ENCODE peak calls at places on chromosomes 7 and 10, in five cellular contexts. F is neuronal stem cell, E is mucosa of descending colon, B is heart left ventricle, G is IMR-90. D is an unnamed sample.

GRCh38 chr7:113207441-113207840 is 89.1 kb upstream of the SMIM30 start:
- DNase-seq in F (no peak), E (no peak), B (no peak), G (no peak), D (no peak)

GRCh38 chr7:157529768-157530560 is 193.2 kb downstream of the DNAJB6 start:
- DNase-seq in F (no peak), E (no peak), B (no peak), G (no peak), D (no peak)

GRCh38 chr7:115707236-115707635 is 323.3 kb downstream of the TFEC start:
- DNase-seq in F (no peak), E (no peak), B (no peak), G (peak), D (no peak)

GRCh38 chr7:5997210-5997808 is 11.5 kb downstream of the PMS2 start:
- DNase-seq in F (peak), E (no peak), B (peak), G (peak), D (peak)

GRCh38 chr10:17368708-17369272 is 85.6 kb downstream of the ST8SIA6 start:
- DNase-seq in F (no peak), E (no peak), B (no peak), G (no peak), D (no peak)

GRCh38 chr7:67022501-67022900 is 25.9 kb downstream of the TYW1 start:
- DNase-seq in F (no peak), E (no peak), B (no peak), G (no peak), D (no peak)

GRCh38 chr7:154744226-154744860 is 258.6 kb downstream of the PAXIP1 start:
- DNase-seq in F (peak), E (peak), B (no peak), G (no peak), D (no peak)

GRCh38 chr7:28017372-28017771 is 163.2 kb downstream of the JAZF1 start:
- DNase-seq in F (no peak), E (no peak), B (no peak), G (peak), D (no peak)

GRCh38 chr10:124674768-124675222 is 69.4 kb downstream of the FAM53B start:
- DNase-seq in F (no peak), E (no peak), B (no peak), G (no peak), D (no peak)

GRCh38 chr7:104207348-104207730 is 474 bp downstream of the ORC5 start:
- DNase-seq in F (no peak), E (no peak), B (no peak), G (peak), D (no peak)

GRCh38 chr10:43024942-43025700 is 51.7 kb upstream of the RET start:
- DNase-seq in F (no peak), E (no peak), B (no peak), G (no peak), D (no peak)

GRCh38 chr7:51317582-51317910 is 937 bp upstream of the COBL start:
- DNase-seq in F (no peak), E (no peak), B (no peak), G (no peak), D (no peak)

GRCh38 chr10:84256510-84257342 is 11.9 kb downstream of the RGR start:
- DNase-seq in F (peak), E (peak), B (no peak), G (peak), D (no peak)

GRCh38 chr10:86269332-86269731 is 97.3 kb downstream of the GRID1 start:
- DNase-seq in F (no peak), E (no peak), B (no peak), G (no peak), D (no peak)

GRCh38 chr7:158648787-158649186 is 55.8 kb downstream of the NCAPG2 start:
- DNase-seq in F (no peak), E (no peak), B (no peak), G (no peak), D (no peak)

GRCh38 chr10:86535057-86535882 is 13.7 kb upstream of the WAPL start:
- DNase-seq in F (no peak), E (peak), B (peak), G (no peak), D (peak)

GRCh38 chr10:43036581-43037428 is 40.1 kb upstream of the RET start:
- DNase-seq in F (no peak), E (no peak), B (no peak), G (no peak), D (no peak)

GRCh38 chr10:35214607-35215020 is 88.0 kb downstream of the CREM start:
- DNase-seq in F (no peak), E (no peak), B (no peak), G (no peak), D (no peak)

GRCh38 chr10:99775850-99776249 is 6.6 kb upstream of the ABCC2 start:
- DNase-seq in F (no peak), E (no peak), B (no peak), G (peak), D (no peak)

GRCh38 chr7:118949031-118949430 is 724.5 kb downstream of the ANKRD7 start:
- DNase-seq in F (no peak), E (no peak), B (no peak), G (peak), D (no peak)

GRCh38 chr7:25854608-25855497 is 297.1 kb upstream of the NFE2L3 start:
- DNase-seq in F (peak), E (peak), B (peak), G (peak), D (no peak)

GRCh38 chr10:117005454-117006055 is 568 bp upstream of the SHTN1 start:
- DNase-seq in F (peak), E (no peak), B (peak), G (no peak), D (no peak)

GRCh38 chr10:100319736-100320135 is 10.3 kb downstream of the PKD2L1 start:
- DNase-seq in F (no peak), E (no peak), B (no peak), G (no peak), D (no peak)

GRCh38 chr7:7427363-7427762 is 108.3 kb downstream of the COL28A1 start:
- DNase-seq in F (no peak), E (no peak), B (no peak), G (no peak), D (no peak)

GRCh38 chr7:124072603-124073324 is 39.9 kb upstream of the TMEM229A start:
- DNase-seq in F (no peak), E (no peak), B (no peak), G (peak), D (no peak)

GRCh38 chr10:70902659-70903261 is 14.4 kb upstream of the PCBD1 start:
- DNase-seq in F (no peak), E (no peak), B (no peak), G (no peak), D (no peak)

GRCh38 chr7:31051598-31052503 is at the start of gene ADCYAP1R1:
- DNase-seq in F (peak), E (no peak), B (peak), G (no peak), D (no peak)

GRCh38 chr10:117275121-117275520 is 34.2 kb downstream of the SLC18A2 start:
- DNase-seq in F (no peak), E (no peak), B (no peak), G (no peak), D (no peak)

GRCh38 chr10:110643670-110644597 is at the start of gene RBM20:
- DNase-seq in F (peak), E (peak), B (peak), G (no peak), D (peak)

GRCh38 chr7:115032986-115033385 is 111.1 kb downstream of the MDFIC start:
- DNase-seq in F (no peak), E (no peak), B (no peak), G (no peak), D (no peak)

GRCh38 chr10:108439397-108439796 is 1274.9 kb upstream of the SORCS1 start:
- DNase-seq in F (no peak), E (no peak), B (no peak), G (no peak), D (no peak)

GRCh38 chr10:73779018-73779417 is 2.8 kb upstream of the CHCHD1 start:
- DNase-seq in F (no peak), E (no peak), B (no peak), G (no peak), D (no peak)

GRCh38 chr10:30980951-30981616 is 50.6 kb downstream of the ZNF438 start:
- DNase-seq in F (no peak), E (no peak), B (peak), G (peak), D (no peak)

GRCh38 chr7:37377231-37377630 is 71.4 kb downstream of the ELMO1 start:
- DNase-seq in F (no peak), E (no peak), B (no peak), G (no peak), D (no peak)

GRCh38 chr7:57274535-57275283 is 142.5 kb upstream of the ZNF479 start:
- DNase-seq in F (no peak), E (no peak), B (no peak), G (no peak), D (no peak)

GRCh38 chr7:104552102-104552501 is 223.7 kb downstream of the LHFPL3 start:
- DNase-seq in F (peak), E (peak), B (peak), G (peak), D (no peak)

GRCh38 chr10:6593140-6593740 is 13.2 kb upstream of the PRKCQ start:
- DNase-seq in F (no peak), E (no peak), B (no peak), G (no peak), D (peak)

GRCh38 chr7:130180571-130180971 is 24.6 kb downstream of the TMEM209 start:
- DNase-seq in F (no peak), E (no peak), B (no peak), G (peak), D (no peak)

GRCh38 chr10:50541921-50542320 is 81.8 kb downstream of the SGMS1 start:
- DNase-seq in F (no peak), E (no peak), B (no peak), G (no peak), D (no peak)
- H3K4me3 ChIP-seq in F (no peak), E (no peak), B (no peak), G (no peak), D (no peak)

GRCh38 chr10:4130685-4131084 is 345.7 kb upstream of the KLF6 start:
- DNase-seq in F (no peak), E (no peak), B (no peak), G (no peak), D (peak)
- H3K4me3 ChIP-seq in F (no peak), E (no peak), B (no peak), G (no peak), D (no peak)

GRCh38 chr10:105161149-105161548 is 520.1 kb downstream of the SORCS3 start:
- DNase-seq in F (no peak), E (no peak), B (no peak), G (no peak), D (no peak)
- H3K4me3 ChIP-seq in F (no peak), E (no peak), B (no peak), G (no peak), D (no peak)

GRCh38 chr7:45923290-45923689 is 2.2 kb upstream of the IGFBP3 start:
- DNase-seq in F (peak), E (peak), B (peak), G (peak), D (peak)

GRCh38 chr7:45920543-45921380 is at the start of gene IGFBP3:
- DNase-seq in F (peak), E (peak), B (peak), G (peak), D (peak)

GRCh38 chr7:45922810-45923209 is 1.7 kb upstream of the IGFBP3 start:
- DNase-seq in F (no peak), E (no peak), B (peak), G (no peak), D (peak)

GRCh38 chr7:45921381-45921698 is 268 bp upstream of the IGFBP3 start:
- DNase-seq in F (peak), E (no peak), B (peak), G (no peak), D (no peak)

DNA sequence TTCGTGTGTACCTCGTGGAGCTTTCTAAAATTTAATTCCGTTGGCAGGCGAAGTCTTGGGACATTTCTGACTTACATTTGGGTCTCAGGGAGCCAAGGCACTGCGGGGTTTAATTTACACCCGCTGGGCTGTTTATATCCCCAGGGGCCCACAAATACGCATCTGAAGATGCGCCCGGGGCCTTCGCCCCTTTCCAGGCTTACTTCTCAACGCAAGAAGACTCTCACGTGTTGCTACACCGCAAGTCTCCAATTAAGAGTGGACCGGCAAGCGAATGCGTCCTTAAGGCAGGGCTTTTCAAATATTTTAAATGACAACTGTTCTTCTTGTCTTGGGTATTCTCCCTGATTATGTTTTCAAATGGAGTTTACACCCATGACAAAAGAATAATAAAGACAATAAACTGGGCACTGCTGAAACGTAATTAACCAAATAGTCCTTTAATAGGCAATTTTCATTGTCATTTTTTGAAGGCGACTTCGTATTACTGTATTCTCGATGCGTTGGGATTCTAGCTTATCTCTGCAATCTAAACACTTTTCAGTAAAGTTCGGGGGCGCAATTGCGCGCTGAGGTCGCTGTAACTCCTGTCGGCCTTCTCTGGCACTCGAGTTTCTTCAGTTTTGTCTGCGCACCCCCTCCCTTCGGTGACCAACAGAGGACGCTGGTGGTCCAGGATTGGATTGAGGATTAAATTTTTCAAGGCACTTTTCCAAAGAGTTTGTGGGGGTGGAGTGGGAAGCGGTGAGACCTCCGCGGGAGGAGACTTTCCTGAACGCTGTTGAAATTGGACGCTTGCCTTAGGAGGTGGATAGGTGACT is 837 bp upstream of the IGFBP3 start:
- DNase-seq in F (peak), E (peak), B (peak), G (peak), D (peak)
- H3K4me3 ChIP-seq in F (peak), E (no peak), B (peak), G (peak), D (no peak)

GRCh38 chr10:102230264-102230860 is 4.3 kb downstream of the ELOVL3 start:
- DNase-seq in F (peak), E (peak), B (peak), G (peak), D (no peak)

GRCh38 chr10:102233997-102234396 is 7.3 kb downstream of the PITX3 start:
- DNase-seq in F (no peak), E (no peak), B (no peak), G (no peak), D (no peak)

GRCh38 chr10:102230861-102231356 is 4.8 kb downstream of the ELOVL3 start:
- DNase-seq in F (no peak), E (peak), B (no peak), G (no peak), D (peak)

GRCh38 chr10:102229810-102230263 is 3.7 kb downstream of the ELOVL3 start:
- DNase-seq in F (peak), E (peak), B (peak), G (peak), D (peak)

GRCh38 chr10:102231357-102232318 is 5.5 kb downstream of the ELOVL3 start:
- DNase-seq in F (no peak), E (peak), B (peak), G (no peak), D (peak)
- H3K4me3 ChIP-seq in F (peak), E (no peak), B (peak), G (no peak), D (no peak)

GRCh38 chr7:117479480-117480224 is at the start of gene CFTR:
- DNase-seq in F (no peak), E (peak), B (peak), G (no peak), D (no peak)

GRCh38 chr7:117480978-117481377 is 1.2 kb downstream of the CFTR start:
- DNase-seq in F (no peak), E (no peak), B (no peak), G (no peak), D (no peak)

DNA sequence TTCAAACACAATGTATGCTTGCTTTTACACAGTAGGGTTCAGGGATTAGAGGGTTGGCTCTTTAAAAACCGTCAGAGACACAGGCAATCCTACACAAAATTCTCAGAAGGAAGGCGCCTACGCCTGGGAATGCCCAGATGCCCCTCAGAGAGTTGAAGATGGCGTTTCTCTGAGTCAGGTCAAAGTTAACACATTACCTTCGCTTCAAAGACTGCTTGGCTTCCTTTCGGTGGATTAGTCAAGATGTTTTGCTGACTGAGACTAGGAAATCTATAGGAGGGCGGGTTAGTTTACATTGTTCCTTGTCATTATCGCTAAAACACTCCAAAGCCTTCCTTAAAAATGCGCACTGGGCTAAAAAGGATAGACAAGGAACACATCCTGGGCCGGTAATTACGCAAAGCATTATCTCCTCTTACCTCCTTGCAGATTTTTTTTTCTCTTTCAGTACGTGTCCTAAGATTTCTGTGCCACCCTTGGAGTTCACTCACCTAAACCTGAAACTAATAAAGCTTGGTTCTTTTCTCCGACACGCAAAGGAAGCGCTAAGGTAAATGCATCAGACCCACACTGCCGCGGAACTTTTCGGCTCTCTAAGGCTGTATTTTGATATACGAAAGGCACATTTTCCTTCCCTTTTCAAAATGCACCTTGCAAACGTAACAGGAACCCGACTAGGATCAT is 887 bp upstream of the CFTR start:
- DNase-seq in F (peak), E (peak), B (no peak), G (no peak), D (no peak)
- H3K4me3 ChIP-seq in F (peak), E (peak), B (peak), G (peak), D (no peak)

D was measured in CD4-positive, alpha-beta memory T cell.